ENCODE peak calls at places on chromosome 11, in nine cellular contexts. Y is HCT116; Q is pancreas; L is OCI-LY7; R is GM06990; F is CD4-positive, alpha-beta T cell; D is PC-3; E is GM23338; V is Peyer's patch. U is an unnamed sample.

GRCh38 chr11:44949160-44950035 is 1.3 kb downstream of the TP53I11 start:
- DNase-seq in Y (no peak), Q (peak; percentile 41), L (no peak), R (no peak), F (no peak), D (peak; percentile 41), E (peak; percentile 87), V (peak; percentile 65), U (no peak)

GRCh38 chr11:114290503-114291239 is 5.5 kb upstream of the NNMT start:
- DNase-seq in Y (no peak), Q (no peak), L (no peak), R (no peak), F (no peak), D (no peak), E (no peak), V (no peak), U (no peak)

GRCh38 chr11:117286588-117286987 is 4.6 kb upstream of the BACE1-AS start:
- DNase-seq in Y (no peak), Q (no peak), L (no peak), R (no peak), F (no peak), D (no peak), E (no peak), V (no peak), U (no peak)

GRCh38 chr11:61883947-61884346 is 7.4 kb downstream of the FADS3 start:
- DNase-seq in Y (no peak), Q (no peak), L (no peak), R (no peak), F (no peak), D (no peak), E (no peak), V (no peak), U (no peak)

GRCh38 chr11:125923012-125923579 is 18.8 kb downstream of the DDX25 start:
- DNase-seq in Y (peak; percentile 77), Q (peak; percentile 73), L (peak; percentile 78), R (no peak), F (peak; percentile 37), D (peak; percentile 94), E (peak; percentile 92), V (peak; percentile 84), U (peak; percentile 75)

GRCh38 chr11:35912883-35913614 is 30.8 kb upstream of the LDLRAD3 start:
- DNase-seq in Y (no peak), Q (no peak), L (no peak), R (peak; percentile 58), F (no peak), D (no peak), E (no peak), V (no peak), U (peak; percentile 13)

GRCh38 chr11:114762437-114762836 is 84.1 kb downstream of the NXPE2 start:
- DNase-seq in Y (no peak), Q (peak; percentile 57), L (peak; percentile 5), R (no peak), F (no peak), D (peak; percentile 75), E (peak; percentile 83), V (peak; percentile 80), U (peak; percentile 15)

GRCh38 chr11:5605849-5606248 is 9.4 kb downstream of the TRIM6 start:
- DNase-seq in Y (no peak), Q (no peak), L (peak; percentile 18), R (no peak), F (no peak), D (peak; percentile 59), E (no peak), V (no peak), U (no peak)

GRCh38 chr11:26780686-26781085 is 58.8 kb upstream of the SLC5A12 start:
- DNase-seq in Y (no peak), Q (no peak), L (no peak), R (no peak), F (no peak), D (no peak), E (no peak), V (no peak), U (no peak)

GRCh38 chr11:92707173-92707619 is 262.3 kb upstream of the MTNR1B start:
- DNase-seq in Y (no peak), Q (no peak), L (no peak), R (no peak), F (no peak), D (no peak), E (no peak), V (no peak), U (no peak)

GRCh38 chr11:70586261-70587094 is 188.1 kb downstream of the CTTN start:
- DNase-seq in Y (no peak), Q (no peak), L (no peak), R (no peak), F (no peak), D (no peak), E (no peak), V (no peak), U (no peak)

GRCh38 chr11:124233376-124233775 is 7.5 kb upstream of the OR8G1 start:
- DNase-seq in Y (no peak), Q (no peak), L (no peak), R (no peak), F (no peak), D (no peak), E (no peak), V (no peak), U (no peak)

GRCh38 chr11:65288706-65289536 is 25.7 kb upstream of the CDC42EP2 start:
- DNase-seq in Y (no peak), Q (no peak), L (no peak), R (no peak), F (no peak), D (no peak), E (no peak), V (no peak), U (no peak)

GRCh38 chr11:116658876-116659535 is 113.8 kb downstream of the BUD13 start:
- DNase-seq in Y (no peak), Q (no peak), L (no peak), R (no peak), F (no peak), D (no peak), E (no peak), V (no peak), U (no peak)

GRCh38 chr11:40178470-40178869 is 1281.0 kb downstream of the LRRC4C start:
- DNase-seq in Y (no peak), Q (no peak), L (no peak), R (no peak), F (no peak), D (no peak), E (no peak), V (no peak), U (no peak)

GRCh38 chr11:58787903-58788302 is 56.2 kb upstream of the GLYAT start:
- DNase-seq in Y (no peak), Q (no peak), L (no peak), R (no peak), F (no peak), D (peak; percentile 80), E (no peak), V (no peak), U (no peak)

GRCh38 chr11:50186146-50186545 is 153.5 kb downstream of the OR4C45 start:
- DNase-seq in Y (no peak), Q (no peak), L (no peak), R (no peak), F (no peak), D (no peak), E (no peak), V (no peak), U (no peak)

DNA sequence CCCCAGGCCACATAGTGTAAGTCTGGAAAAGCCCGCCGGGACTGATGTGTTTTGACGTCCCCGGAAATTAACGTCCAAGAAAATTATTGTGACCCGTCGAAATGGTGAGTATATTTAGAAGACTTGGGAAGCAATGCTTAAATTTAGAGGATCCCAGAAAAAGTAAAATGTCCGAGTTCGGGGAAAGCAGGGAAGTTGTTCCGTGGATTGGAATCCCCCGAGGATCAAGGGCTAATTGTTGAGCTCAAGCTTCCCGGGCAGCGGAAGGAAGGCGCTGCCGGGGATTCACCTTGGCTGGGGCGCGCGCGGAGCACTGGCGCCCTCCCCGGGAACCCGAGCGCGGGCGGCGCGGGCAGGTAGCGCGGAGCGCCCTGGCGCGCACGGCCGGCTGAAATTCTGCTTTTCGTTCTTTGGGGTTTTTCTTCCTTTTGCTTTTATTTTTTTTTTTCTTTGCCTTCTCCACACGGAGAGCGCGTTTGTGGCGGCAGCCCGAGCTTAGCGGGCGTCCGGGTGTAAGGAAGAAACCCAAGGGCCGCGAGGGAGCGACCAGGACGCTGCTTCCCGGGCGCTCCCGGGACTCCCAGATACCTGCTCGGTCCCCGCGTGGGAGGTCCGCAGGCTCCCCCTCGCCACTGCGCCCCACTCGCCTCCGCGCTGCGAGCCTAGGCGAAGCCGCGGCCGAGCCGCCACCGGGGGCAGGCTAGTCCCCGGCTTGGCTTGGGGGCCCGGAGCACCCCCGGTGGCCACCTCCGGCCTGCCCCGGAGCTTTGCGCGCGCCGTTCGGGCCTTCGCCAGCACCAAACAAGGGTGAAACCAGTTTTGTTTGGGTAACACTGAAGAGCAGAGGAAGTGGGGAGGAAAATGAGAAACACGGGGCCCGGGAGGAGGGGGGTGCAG is 4.7 kb upstream of the IGF2 start:
- DNase-seq in Y (no peak), Q (no peak), L (no peak), R (no peak), F (no peak), D (peak; percentile 21), E (peak; percentile 35), V (no peak), U (no peak)
- TF ChIP-seq CTCF in Y (peak; percentile 25), Q (no peak), L (peak; percentile 14), R (no peak), F (no peak), D (no peak), E (no peak), V (no peak), U (no peak)

GRCh38 chr11:16881074-16881709 is 133.0 kb downstream of the PLEKHA7 start:
- DNase-seq in Y (no peak), Q (peak; percentile 83), L (no peak), R (no peak), F (no peak), D (peak; percentile 83), E (peak; percentile 30), V (no peak), U (no peak)
- TF ChIP-seq CTCF in Y (peak; percentile 16), Q (no peak), L (no peak), R (peak; percentile 45), F (no peak), D (peak; percentile 54), E (peak; percentile 17), V (no peak), U (no peak)

GRCh38 chr11:122293298-122294023 is 177.4 kb upstream of the BLID start:
- DNase-seq in Y (no peak), Q (no peak), L (no peak), R (no peak), F (no peak), D (peak; percentile 40), E (peak; percentile 59), V (no peak), U (no peak)
- TF ChIP-seq CTCF in Y (peak; percentile 9), Q (no peak), L (peak; percentile 32), R (no peak), F (no peak), D (peak; percentile 64), E (peak; percentile 78), V (no peak), U (no peak)

DNA sequence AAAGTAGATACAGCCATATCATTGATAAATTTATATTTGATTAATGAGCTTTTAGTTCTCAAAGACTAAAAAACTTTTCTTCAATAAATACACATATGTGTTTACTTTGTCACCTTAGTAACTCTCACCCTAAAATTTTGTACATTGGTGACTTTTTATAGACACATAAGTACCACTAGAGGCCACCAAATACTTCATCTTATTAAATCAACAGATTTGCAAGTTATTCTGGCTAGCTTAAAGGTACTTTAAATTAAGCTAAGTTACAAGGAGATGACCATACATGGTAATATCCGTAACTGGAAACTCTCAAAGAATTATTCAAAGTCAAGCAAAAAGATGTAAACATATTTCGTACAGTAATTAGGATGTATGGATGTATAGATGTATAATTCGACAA is 112.2 kb downstream of the SBF2 start:
- DNase-seq in Y (peak; percentile 26), Q (no peak), L (peak; percentile 35), R (no peak), F (no peak), D (peak; percentile 64), E (peak; percentile 43), V (no peak), U (peak; percentile 6)
- TF ChIP-seq CTCF in Y (peak; percentile 36), Q (no peak), L (peak; percentile 73), R (no peak), F (no peak), D (peak; percentile 64), E (peak; percentile 52), V (no peak), U (no peak)

U was measured in GM20000.